ENCODE peak calls at places on chromosomes 12 and 14, in eight cellular contexts. T is GM03348, R is HT-29, I is neural progenitor cell, Q is mammary epithelial cell, Y is PC-9, S is NCI-H345, V is fibroblast of pulmonary artery. A is an unnamed sample.

GRCh38 chr14:75646762-75647161 is 13.9 kb downstream of the ERG28 start:
- DNase-seq in R (no peak), T (no peak), I (no peak), Y (no peak), S (no peak), V (no peak), Q (no peak), A (no peak)

GRCh38 chr12:19778111-19778688 is 338.9 kb downstream of the AEBP2 start:
- DNase-seq in Y (no peak), S (no peak), R (no peak), T (no peak), V (peak), I (no peak), Q (no peak), A (no peak)

GRCh38 chr12:52215587-52216031 is 17.4 kb upstream of the KRT7 start:
- DNase-seq in T (no peak), R (peak), Y (peak), I (no peak), V (no peak), Q (peak), S (no peak), A (no peak)

GRCh38 chr12:24222968-24223367 is 273.5 kb upstream of the SOX5 start:
- DNase-seq in Q (peak), T (no peak), V (peak), Y (no peak), S (no peak), R (no peak), I (no peak), A (no peak)

GRCh38 chr12:12562016-12562483 is 613 bp downstream of the DUSP16 start:
- DNase-seq in I (peak), V (peak), S (peak), R (no peak), T (peak), Q (no peak), Y (no peak), A (no peak)

GRCh38 chr12:98885778-98886177 is 240.7 kb downstream of the APAF1 start:
- DNase-seq in T (no peak), Y (no peak), Q (no peak), R (no peak), I (no peak), V (no peak), S (no peak), A (no peak)

GRCh38 chr14:65101631-65102440 is 481 bp downstream of the MAX start:
- DNase-seq in S (no peak), Q (peak), I (peak), Y (no peak), T (peak), R (no peak), V (no peak), A (no peak)

GRCh38 chr12:14366211-14366762 is 805 bp downstream of the ATF7IP start:
- DNase-seq in T (peak), I (no peak), Y (no peak), Q (no peak), V (peak), R (no peak), S (peak), A (no peak)

GRCh38 chr12:131869871-131870418 is 24.5 kb upstream of the ULK1 start:
- DNase-seq in R (no peak), Y (peak), V (peak), T (peak), I (no peak), Q (peak), S (peak), A (no peak)

GRCh38 chr12:115983226-115983798 is 294.2 kb downstream of the MED13L start:
- DNase-seq in I (peak), Q (no peak), T (no peak), R (peak), Y (no peak), V (no peak), S (no peak), A (no peak)

GRCh38 chr14:70052990-70053389 is 135.8 kb downstream of the SLC8A3 start:
- DNase-seq in I (peak), T (peak), Y (peak), Q (peak), R (peak), S (no peak), V (peak), A (no peak)

GRCh38 chr14:64337901-64338615 is 43.9 kb upstream of the ESR2 start:
- DNase-seq in Y (peak), T (peak), Q (peak), V (peak), I (peak), S (peak), R (peak), A (peak)

GRCh38 chr12:57093412-57094193 is 4.7 kb downstream of the NAB2 start:
- DNase-seq in Y (peak), S (no peak), Q (peak), T (peak), R (no peak), V (peak), I (peak), A (peak)

GRCh38 chr14:96131836-96132235 is 72.8 kb upstream of the BDKRB2 start:
- DNase-seq in R (no peak), V (no peak), T (no peak), S (no peak), Q (no peak), I (no peak), Y (no peak), A (peak)

GRCh38 chr12:122104844-122105243 is 26.3 kb downstream of the MLXIP start:
- DNase-seq in T (no peak), Y (no peak), R (no peak), V (no peak), I (no peak), S (no peak), Q (no peak), A (no peak)

GRCh38 chr14:73753043-73753886 is 39.1 kb upstream of the PNMA1 start:
- DNase-seq in T (no peak), S (no peak), Y (peak), Q (no peak), V (peak), R (peak), I (no peak), A (no peak)

GRCh38 chr12:13627536-13627935 is 353.9 kb downstream of the GRIN2B start:
- DNase-seq in S (no peak), V (no peak), I (peak), Y (no peak), Q (no peak), R (no peak), T (no peak), A (no peak)

GRCh38 chr12:50192908-50193307 is 25.7 kb upstream of the CERS5 start:
- DNase-seq in S (no peak), Q (no peak), T (peak), R (no peak), V (peak), I (no peak), Y (no peak), A (no peak)

GRCh38 chr12:90099288-90099687 is 390.6 kb upstream of the ATP2B1 start:
- DNase-seq in I (no peak), S (no peak), V (peak), Q (no peak), T (no peak), Y (no peak), R (no peak), A (no peak)

GRCh38 chr12:111166779-111167540 is 201.9 kb downstream of the PHETA1 start:
- DNase-seq in Y (no peak), R (no peak), V (no peak), Q (no peak), T (no peak), S (no peak), I (no peak), A (no peak)

GRCh38 chr14:96145116-96145864 is 59.3 kb upstream of the BDKRB2 start:
- DNase-seq in S (no peak), Y (no peak), Q (no peak), I (no peak), T (peak), V (peak), R (no peak), A (peak)

GRCh38 chr14:92792885-92793284 is 1.2 kb upstream of the GOLGA5 start:
- DNase-seq in Q (no peak), I (peak), Y (no peak), R (no peak), V (no peak), S (no peak), T (no peak), A (no peak)

GRCh38 chr14:56351861-56352260 is 227.7 kb upstream of the TMEM260 start:
- DNase-seq in R (no peak), Q (peak), S (no peak), V (peak), T (peak), I (no peak), Y (peak), A (no peak)

GRCh38 chr14:99603471-99603933 is 505 bp downstream of the CCDC85C start:
- DNase-seq in Y (no peak), R (peak), V (peak), Q (peak), I (peak), S (peak), T (no peak), A (no peak)

GRCh38 chr12:64010069-64010686 is 165.7 kb downstream of the SRGAP1 start:
- DNase-seq in I (no peak), V (peak), S (no peak), Q (peak), T (peak), Y (no peak), R (no peak), A (no peak)

GRCh38 chr14:97267509-97267908 is 470.3 kb downstream of the VRK1 start:
- DNase-seq in V (no peak), S (no peak), I (no peak), Y (no peak), Q (no peak), T (no peak), R (no peak), A (peak)

GRCh38 chr12:91287753-91288152 is 105.1 kb upstream of the DCN start:
- DNase-seq in Q (no peak), S (no peak), I (no peak), T (no peak), R (no peak), V (no peak), Y (no peak), A (no peak)